ENCODE peak calls at places on chromosome 9, in four cellular contexts. Q is PC-3, W is endodermal cell, H is HCT116. D is an unnamed sample.

GRCh38 chr9:110969971-110970381 is 68.3 kb downstream of the LPAR1 start:
- DNase-seq in H (no peak), Q (peak; percentile 82), W (no peak), D (peak; percentile 68)

GRCh38 chr9:22107202-22107601 is 98.1 kb upstream of the CDKN2B start:
- DNase-seq in W (no peak), H (no peak), Q (no peak), D (peak; percentile 72)

GRCh38 chr9:89236955-89237573 is 58.4 kb upstream of the SHC3 start:
- DNase-seq in H (no peak), W (peak; percentile 84), Q (no peak), D (no peak)

GRCh38 chr9:68913054-68913453 is 100.9 kb downstream of the PRKACG start:
- DNase-seq in H (no peak), W (no peak), Q (peak; percentile 2), D (no peak)

GRCh38 chr9:70617033-70617432 is 202.6 kb upstream of the KLF9 start:
- DNase-seq in H (no peak), W (no peak), Q (no peak), D (no peak)

GRCh38 chr9:108244676-108245075 is 611.1 kb downstream of the ACTL7B start:
- DNase-seq in H (no peak), W (no peak), Q (no peak), D (peak; percentile 7)

GRCh38 chr9:99588747-99589146 is 232.9 kb upstream of the NR4A3 start:
- DNase-seq in W (no peak), Q (no peak), H (no peak), D (no peak)

GRCh38 chr9:26357803-26358339 is 534.7 kb downstream of the CAAP1 start:
- DNase-seq in Q (no peak), H (no peak), W (no peak), D (no peak)

GRCh38 chr9:76067693-76068092 is 177.2 kb downstream of the PCSK5 start:
- DNase-seq in Q (no peak), H (no peak), W (no peak), D (no peak)

GRCh38 chr9:105242557-105242956 is 1.9 kb upstream of the SLC44A1 start:
- DNase-seq in Q (no peak), W (no peak), H (no peak), D (peak; percentile 65)

DNA sequence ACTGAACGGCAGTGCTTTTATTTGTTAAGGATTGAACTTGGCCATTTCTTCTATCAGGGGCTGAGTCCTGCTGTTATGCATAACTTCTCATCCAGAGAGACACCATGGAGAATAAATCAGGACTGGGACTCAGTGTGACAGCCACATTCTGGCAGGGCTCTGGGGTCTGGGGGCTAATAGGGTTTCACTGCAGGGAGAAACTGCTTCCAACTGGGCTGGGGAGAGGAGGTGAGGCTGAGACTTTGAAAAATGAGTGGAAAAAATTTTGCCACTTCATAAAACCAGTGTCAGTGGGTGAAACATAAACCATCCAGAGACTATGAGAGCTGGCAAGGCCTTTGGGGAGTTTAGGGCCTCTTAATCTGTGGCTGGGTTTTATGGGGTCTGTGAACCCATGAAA is 95.6 kb upstream of the ALDH1B1 start:
- DNase-seq in W (no peak), H (no peak), Q (no peak), D (no peak)
- H3K9ac ChIP-seq in W (no peak overlapping the region), H (no peak overlapping the region), Q (no peak overlapping the region), D (no peak overlapping the region)

GRCh38 chr9:98450486-98450885 is 195.0 kb upstream of the TBC1D2 start:
- DNase-seq in Q (no peak), W (no peak), H (no peak), D (no peak)
- H3K4me3 ChIP-seq in Q (no peak overlapping the region), W (no peak overlapping the region), H (no peak overlapping the region), D (no peak overlapping the region)

DNA sequence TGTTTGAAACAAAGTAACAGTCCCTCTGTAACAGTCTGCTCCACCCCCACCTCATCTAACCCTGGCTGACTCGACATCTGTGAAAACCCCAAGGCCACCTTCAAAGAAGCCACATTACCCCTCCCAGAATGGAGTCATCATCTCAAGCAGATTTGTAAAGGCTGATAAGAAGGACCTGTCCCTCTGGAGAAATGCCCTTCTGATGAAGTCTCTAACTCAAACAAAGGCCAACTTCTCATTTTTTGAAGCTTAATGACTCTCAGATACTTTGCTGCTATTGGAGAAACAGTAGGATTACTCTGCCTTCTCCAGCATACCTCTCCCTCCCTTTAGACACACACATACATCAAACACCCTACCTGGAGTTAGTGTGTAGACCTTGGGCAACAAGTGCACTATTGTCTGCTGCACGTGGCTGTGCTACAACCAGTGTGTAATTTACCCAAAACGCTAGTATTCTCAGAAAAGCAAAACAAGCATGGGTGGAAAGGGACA is 5.3 kb upstream of the SUSD1 start:
- DNase-seq in H (no peak), Q (peak; percentile 43), W (no peak), D (no peak)
- H3K4me1 ChIP-seq in H (peaks cover 16% of the 10 kb centered on the region), Q (peaks cover 10% of the 10 kb centered on the region), W (no peaks in the 10 kb centered on the region), D (peaks cover 14% of the 10 kb centered on the region)

GRCh38 chr9:136958898-136959850 is 7.1 kb downstream of the LCN12 start:
- DNase-seq in W (no peak), Q (no peak), H (no peak), D (no peak)
- H3K9ac ChIP-seq in W (no peak overlapping the region), Q (no peak overlapping the region), H (no peak overlapping the region), D (no peak overlapping the region)

DNA sequence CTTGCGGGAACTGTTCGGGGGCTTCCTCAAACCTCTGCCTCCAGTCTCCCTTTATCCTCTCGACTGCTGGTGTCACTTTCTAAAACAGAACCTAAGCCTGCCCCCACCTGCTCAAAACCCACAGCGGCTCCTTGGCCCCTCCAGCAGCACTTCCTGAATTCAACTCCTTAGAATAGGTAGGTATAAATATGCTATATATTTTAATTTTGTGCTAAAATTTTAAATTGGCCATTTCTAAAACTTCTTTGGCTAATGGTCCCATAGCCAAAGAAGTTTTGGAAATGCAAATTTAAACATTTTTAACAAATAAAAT is 71.8 kb upstream of the TBC1D2 start:
- DNase-seq in W (peak; percentile 16), H (no peak), Q (no peak), D (no peak)
- H3K4me3 ChIP-seq in W (no peak overlapping the region), H (no peak overlapping the region), Q (no peak overlapping the region), D (no peak overlapping the region)

DNA sequence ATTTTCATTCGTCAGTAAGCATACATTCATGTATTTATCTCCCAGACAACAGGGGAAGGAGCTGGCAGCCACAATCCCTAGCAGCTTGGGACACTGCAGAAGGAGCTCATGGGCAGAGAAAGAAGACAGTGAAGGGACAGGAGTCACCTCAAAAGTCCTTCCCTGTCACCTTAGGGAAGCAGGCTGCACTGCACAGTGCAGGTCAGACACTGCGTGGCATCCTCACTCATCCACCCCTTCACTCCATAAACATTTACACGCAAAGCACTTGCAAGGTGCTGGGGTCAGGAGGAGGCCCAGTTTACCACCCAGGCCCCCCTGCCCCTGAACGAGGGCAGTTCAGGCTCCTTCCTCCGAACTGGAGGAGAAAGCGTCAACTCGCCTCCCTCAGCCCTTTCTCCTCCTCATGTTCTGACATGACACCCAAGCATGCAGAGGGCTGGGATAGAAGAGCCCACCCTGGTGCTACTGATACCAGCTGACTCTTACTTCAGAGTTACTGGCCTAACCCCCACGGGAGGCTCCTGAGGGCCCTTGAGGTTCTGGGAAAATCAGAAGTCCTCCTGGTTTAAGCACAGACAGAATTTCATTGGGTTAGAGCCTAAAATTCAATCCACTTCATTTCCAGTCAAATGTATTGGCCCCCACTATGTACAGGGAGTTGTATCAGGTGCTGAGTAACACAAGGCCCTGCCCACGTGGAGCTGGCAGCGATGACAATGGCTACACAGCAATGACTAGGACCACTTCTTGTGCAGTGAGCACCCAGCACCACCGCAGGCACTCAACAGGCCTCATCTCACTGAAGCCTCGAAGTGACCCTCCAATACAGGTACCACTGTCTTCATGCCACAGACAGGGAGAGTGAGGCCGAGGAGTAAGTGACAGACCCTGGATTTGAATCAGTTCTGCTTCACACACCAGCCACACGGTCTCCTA is 70.4 kb downstream of the RAPGEF1 start:
- DNase-seq in Q (no peak), H (no peak), W (no peak), D (no peak)
- H3K4me1 ChIP-seq in Q (peaks cover 33% of the 10 kb centered on the region), H (peaks cover 35% of the 10 kb centered on the region), W (peaks cover 31% of the 10 kb centered on the region), D (peaks cover 30% of the 10 kb centered on the region)

DNA sequence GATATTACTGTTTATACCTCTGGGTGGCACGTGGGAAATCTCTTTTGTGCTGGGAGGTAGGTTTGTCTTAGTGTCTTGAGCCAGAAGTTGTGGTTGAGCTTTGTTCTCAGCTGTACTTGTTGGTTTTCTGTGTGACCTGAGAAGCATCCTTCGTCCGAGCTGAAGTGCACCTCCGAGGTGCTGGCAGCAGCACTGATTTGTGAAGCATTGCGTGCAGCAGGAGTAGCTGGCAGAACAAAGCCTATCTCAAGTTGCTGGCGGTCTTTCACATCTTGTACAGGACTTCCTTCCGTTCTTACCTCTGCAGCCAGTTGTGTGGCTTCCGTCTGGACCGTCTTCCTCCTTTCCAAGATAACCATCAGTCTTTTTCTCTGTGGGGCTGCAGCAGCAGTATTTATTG is 4.3 kb downstream of the PRRC2B start:
- DNase-seq in H (no peak), W (no peak), Q (peak; percentile 27), D (no peak)
- H3K9ac ChIP-seq in H (no peak overlapping the region), W (no peak overlapping the region), Q (no peak overlapping the region), D (peak overlapping the region; percentile 91)

GRCh38 chr9:133737774-133738038 is 446 bp downstream of the SARDH start:
- DNase-seq in W (no peak), H (no peak), Q (no peak), D (no peak)
- H3K4me3 ChIP-seq in W (peak overlapping the region; percentile 65), H (peak overlapping the region; percentile 55), Q (peak overlapping the region; percentile 55), D (no peak overlapping the region)

GRCh38 chr9:122946486-122947003 is 5.7 kb downstream of the RABGAP1 start:
- DNase-seq in H (no peak), W (no peak), Q (no peak), D (no peak)
- H3K4me1 ChIP-seq in H (peaks cover 12% of the 10 kb centered on the region), W (no peaks in the 10 kb centered on the region), Q (peaks cover 19% of the 10 kb centered on the region), D (peaks cover 16% of the 10 kb centered on the region)

DNA sequence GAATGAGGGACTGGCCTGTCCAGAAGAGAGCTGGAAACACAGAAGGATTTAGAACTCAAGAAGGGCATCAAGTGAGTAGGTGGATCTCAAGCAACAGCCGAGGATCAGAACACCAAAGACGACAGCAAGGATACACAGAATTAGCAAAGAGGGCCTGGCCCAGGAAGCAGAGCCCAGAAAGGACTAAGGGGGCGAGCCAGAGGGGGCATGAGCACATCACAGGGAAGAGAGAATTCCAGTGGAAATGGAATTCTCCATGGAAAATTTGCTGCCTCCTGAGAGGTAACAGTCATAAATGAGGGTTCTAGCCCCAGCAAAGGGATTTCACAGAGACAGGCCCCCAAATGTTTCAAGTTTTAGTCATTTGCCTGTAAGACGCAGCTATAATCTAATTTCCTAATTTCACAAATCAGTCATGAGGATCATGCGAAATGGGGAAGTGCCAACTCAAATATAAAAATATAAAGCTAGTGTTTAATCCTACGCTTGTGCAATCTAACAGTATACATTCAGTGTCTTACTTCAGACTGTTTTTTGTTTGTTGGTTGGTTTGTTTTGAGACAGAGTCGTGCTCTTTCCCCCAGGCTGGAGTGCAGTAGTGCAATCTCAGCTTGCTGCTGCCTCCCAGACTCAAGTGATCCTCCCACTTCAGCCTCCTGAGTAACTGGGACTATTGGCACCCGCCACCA is 46.7 kb downstream of the FNBP1 start:
- DNase-seq in W (no peak), H (no peak), Q (no peak), D (peak; percentile 83)
- H3K9ac ChIP-seq in W (no peak overlapping the region), H (no peak overlapping the region), Q (no peak overlapping the region), D (peak overlapping the region; percentile 19)